ENCODE peak calls at places on chromosomes 7 and 10, in six cellular contexts. B is coronary artery; A is stimulated activated CD4-positive, alpha-beta T cell treated with anti-CD3 and anti-CD28 coated beads, Interleukin-12 subunit alpha, Interleukin-12 subunit beta, amount 100 ng/mL, for 48 hours; Q is NCI-H1092 treated with DMSO at 0.1 percent for 48 hours; S is esophagus squamous epithelium; J is tibial artery. Y is an unnamed sample.

GRCh38 chr10:103493362-103493871 is at the start of gene NEURL1:
- DNase-seq in B (no peak), S (no peak), J (no peak), A (no peak), Q (no peak), Y (no peak)

GRCh38 chr10:62183857-62184805 is 84.5 kb downstream of the RTKN2 start:
- DNase-seq in B (no peak), Q (no peak), J (no peak), S (no peak), A (no peak), Y (no peak)

GRCh38 chr7:29332027-29332806 is 137.6 kb downstream of the CHN2 start:
- DNase-seq in Q (peak; percentile 100), J (no peak), B (no peak), A (no peak), S (no peak), Y (no peak)

GRCh38 chr10:89431977-89432376 is 17.6 kb downstream of the IFIT5 start:
- DNase-seq in S (no peak), A (no peak), B (no peak), J (no peak), Q (no peak), Y (no peak)

GRCh38 chr10:14603539-14604102 is 171.1 kb downstream of the FAM107B start:
- DNase-seq in S (no peak), J (no peak), A (no peak), Q (no peak), B (no peak), Y (no peak)

GRCh38 chr7:105055084-105055483 is 41.1 kb downstream of the KMT2E start:
- DNase-seq in B (no peak), J (no peak), Q (no peak), S (no peak), A (no peak), Y (no peak)

GRCh38 chr7:157153260-157153659 is 14.5 kb downstream of the UBE3C start:
- DNase-seq in B (no peak), A (no peak), J (no peak), S (no peak), Q (no peak), Y (no peak)

GRCh38 chr10:99782447-99783286 is at the start of gene ABCC2:
- DNase-seq in S (no peak), B (no peak), Q (no peak), J (no peak), A (no peak), Y (no peak)

GRCh38 chr10:114284346-114285071 is 45.5 kb downstream of the VWA2 start:
- DNase-seq in Q (no peak), J (peak; percentile 49), S (no peak), B (peak; percentile 12), A (no peak), Y (no peak)

Y was measured in SIG-M5.